ENCODE peak calls at places on chromosomes 1 and 21, in four cellular contexts. Y is colonic mucosa, F is thoracic aorta, P is transverse colon. X is an unnamed sample.

GRCh38 chr1:197200468-197200899 is 54.0 kb upstream of the ASPM start:
- DNase-seq in Y (peak), F (no peak), P (no peak), X (no peak)

GRCh38 chr21:28636988-28637691 is 355.5 kb downstream of the LTN1 start:
- DNase-seq in Y (no peak), P (no peak), F (no peak), X (no peak)

GRCh38 chr21:34613679-34614442 is 1.1 kb downstream of the RCAN1 start:
- DNase-seq in P (no peak), F (no peak), Y (no peak), X (no peak)

GRCh38 chr1:192807221-192807967 is 1.4 kb upstream of the RGS2 start:
- DNase-seq in P (no peak), F (no peak), Y (no peak), X (no peak)

GRCh38 chr1:25549273-25550154 is 6.1 kb downstream of the LDLRAP1 start:
- DNase-seq in Y (peak), P (peak), F (no peak), X (no peak)

GRCh38 chr1:42680921-42681683 is 1.1 kb upstream of the YBX1 start:
- DNase-seq in P (no peak), F (no peak), Y (peak), X (no peak)

GRCh38 chr1:108041360-108042143 is 76.6 kb upstream of the VAV3 start:
- DNase-seq in F (no peak), Y (no peak), P (no peak), X (no peak)

GRCh38 chr1:25001125-25001915 is 71.2 kb upstream of the RUNX3 start:
- DNase-seq in Y (no peak), P (no peak), F (no peak), X (no peak)

DNA sequence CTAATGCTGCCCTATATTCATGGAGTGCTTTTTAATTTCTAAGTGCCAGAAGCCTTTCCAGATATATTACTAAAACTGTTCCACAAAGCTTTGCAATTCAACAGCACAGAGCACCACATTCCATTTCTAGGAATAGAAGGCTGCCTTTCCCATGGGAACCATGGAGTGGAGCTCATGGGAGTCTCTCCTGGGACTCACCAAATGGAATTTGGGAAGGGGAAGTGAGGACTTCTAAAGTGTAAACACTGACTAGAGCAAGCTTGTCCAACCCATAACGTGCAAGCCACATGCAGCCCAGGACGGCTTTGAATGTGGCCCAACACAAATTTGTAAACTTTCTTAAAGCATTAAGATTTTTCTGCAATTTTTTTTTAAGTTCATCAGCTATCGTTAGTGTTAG is 190.4 kb upstream of the TNR start:
- DNase-seq in P (no peak), F (no peak), Y (no peak), X (no peak)
- TF ChIP-seq CTCF in P (no peak), F (no peak), Y (no peak), X (no peak)

DNA sequence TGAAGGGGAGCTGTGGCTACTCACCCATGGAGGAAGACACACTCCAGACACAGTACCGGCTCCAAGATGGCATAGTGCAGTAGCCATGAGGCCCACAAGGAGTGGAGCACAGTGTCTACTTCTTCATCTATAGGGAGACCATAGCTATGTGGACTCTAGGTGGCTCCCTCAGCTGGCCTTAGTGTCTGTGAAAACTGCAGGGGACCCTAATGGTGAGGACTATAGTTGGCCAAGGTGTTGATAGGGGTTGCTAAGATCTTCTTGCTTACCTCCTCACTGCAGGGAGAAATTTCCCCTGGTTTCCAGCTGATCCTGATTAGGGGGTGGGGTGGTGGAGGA is 58.9 kb downstream of the DIPK1A start:
- DNase-seq in F (no peak), Y (no peak), P (no peak), X (no peak)
- TF ChIP-seq CTCF in F (no peak), Y (no peak), P (no peak), X (no peak)

DNA sequence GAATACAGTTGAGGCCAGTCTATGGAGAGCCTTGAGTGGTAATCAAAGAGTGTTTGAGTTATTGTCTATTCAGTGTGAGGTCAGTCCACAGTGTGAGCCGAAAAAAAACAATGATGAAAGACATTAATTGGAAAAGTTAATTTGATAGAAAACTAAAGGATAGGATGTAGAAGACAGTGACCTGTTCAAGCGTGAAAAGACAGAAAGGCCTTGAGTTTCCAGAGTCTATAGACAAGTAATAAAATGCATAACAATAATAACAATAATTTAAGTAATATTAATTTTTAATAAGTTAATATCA is 90.4 kb downstream of the SLC30A10 start:
- DNase-seq in F (no peak), Y (no peak), P (no peak), X (no peak)
- TF ChIP-seq CTCF in F (no peak), Y (peak), P (peak), X (no peak)

GRCh38 chr1:163171826-163172225 is 30.9 kb downstream of the RGS5 start:
- DNase-seq in F (no peak), Y (no peak), P (no peak), X (no peak)

GRCh38 chr1:163170331-163170730 is 32.4 kb downstream of the RGS5 start:
- DNase-seq in F (no peak), P (no peak), Y (no peak), X (no peak)

GRCh38 chr1:163169553-163169952 is 33.2 kb downstream of the RGS5 start:
- DNase-seq in Y (no peak), F (no peak), P (no peak), X (no peak)

GRCh38 chr1:163172596-163172995 is 30.1 kb downstream of the RGS5 start:
- DNase-seq in F (no peak), Y (no peak), P (no peak), X (no peak)

DNA sequence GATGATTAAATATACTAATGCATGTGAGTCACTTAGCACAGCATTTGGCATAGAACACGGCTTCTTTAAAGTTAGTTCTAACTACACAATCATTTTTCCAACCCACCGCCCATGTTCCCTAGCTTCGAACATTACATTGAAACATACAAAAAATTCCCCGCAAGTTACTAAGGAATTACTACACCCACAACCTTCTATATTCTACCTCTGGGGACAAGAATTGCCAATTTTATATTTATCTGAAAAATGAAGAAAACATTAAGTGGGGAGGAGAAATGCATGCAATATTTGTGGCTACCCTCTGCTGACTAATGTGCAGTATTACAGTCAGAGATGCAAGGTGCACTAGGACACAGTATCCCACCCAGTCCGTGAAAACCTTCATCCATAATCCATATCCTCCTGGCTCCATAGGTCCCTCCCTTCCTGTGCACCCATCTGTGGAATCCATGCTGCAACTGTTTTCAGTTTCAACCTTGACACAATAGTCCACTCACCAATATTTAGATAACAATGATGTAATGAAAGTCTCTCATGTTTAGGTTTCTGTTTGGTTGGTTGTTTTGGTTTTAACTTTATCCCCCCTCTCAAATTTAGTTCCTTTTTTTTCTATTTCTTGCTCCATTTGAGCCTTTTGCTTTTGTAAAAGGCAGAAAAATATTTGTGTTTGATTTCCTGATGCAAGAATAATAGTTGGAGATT is 31.6 kb downstream of the RGS5 start:
- DNase-seq in Y (no peak), P (no peak), F (no peak), X (no peak)
- TF ChIP-seq CTCF in Y (no peak), P (no peak), F (peak), X (no peak)

GRCh38 chr1:59046730-59047157 is 250.2 kb upstream of the FGGY start:
- DNase-seq in F (no peak), Y (no peak), P (peak), X (no peak)
- TF ChIP-seq CTCF in F (no peak), Y (no peak), P (peak), X (no peak)

GRCh38 chr1:167617950-167618269 is 12.1 kb upstream of the RCSD1 start:
- DNase-seq in Y (no peak), F (no peak), P (no peak), X (no peak)
- TF ChIP-seq CTCF in Y (no peak), F (no peak), P (no peak), X (no peak)

DNA sequence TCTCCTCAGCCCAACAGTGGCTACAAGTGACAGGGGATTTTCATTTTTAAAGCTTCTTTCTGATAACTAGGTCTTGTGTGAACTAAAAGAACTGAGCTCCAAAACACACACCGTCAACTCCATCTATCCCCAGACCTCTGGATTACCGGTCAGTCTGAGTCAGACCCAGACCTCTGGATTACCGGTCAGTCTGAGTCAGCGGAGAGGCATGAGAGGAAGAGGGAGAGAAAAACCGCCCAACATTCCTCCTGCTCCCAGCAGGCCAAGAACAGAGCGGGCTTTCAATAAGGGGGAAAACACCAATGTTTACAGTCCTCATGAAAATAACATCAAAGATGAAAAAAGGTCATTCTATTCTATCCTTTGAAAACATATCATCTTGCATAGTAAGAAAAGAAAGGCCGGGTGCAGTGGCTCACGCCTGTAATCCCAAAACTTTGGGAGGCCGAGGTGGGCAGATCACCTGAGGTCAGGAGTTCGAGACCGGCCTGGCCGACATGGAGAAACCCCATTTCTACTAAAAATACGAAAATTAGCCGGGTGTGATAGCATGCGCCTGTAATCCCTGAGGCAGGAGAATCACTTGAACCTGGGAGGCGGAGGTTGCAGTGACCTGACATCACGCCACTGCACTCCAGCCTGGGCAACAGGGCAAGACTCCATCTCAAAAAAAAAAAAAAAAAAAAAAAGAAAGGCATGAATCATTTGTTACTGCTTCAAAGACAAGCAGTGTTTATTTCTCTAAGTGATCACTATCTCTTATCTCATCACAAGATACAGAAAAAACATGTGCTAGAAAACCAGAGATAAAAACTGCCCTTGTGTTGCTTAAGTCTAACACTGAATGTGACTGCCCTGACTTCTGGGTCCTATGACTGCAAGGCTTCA is 3.4 kb downstream of the PTTG1IP start:
- DNase-seq in F (peak), P (peak), Y (no peak), X (peak)
- TF ChIP-seq CTCF in F (no peak), P (no peak), Y (no peak), X (no peak)

X was measured in omental fat pad.